ENCODE peak calls at places on chromosomes 12 and 14, in five cellular contexts. D is prostate gland, Z is tibial nerve, M is esophagus muscularis mucosa, C is sigmoid colon. N is an unnamed sample. For H3K4me1, the result is how much of the 10 kb centered on the place peaks cover.

GRCh38 chr12:98582093-98582492 is 11.4 kb upstream of the SLC25A3 start:
- DNase-seq in C (no peak), D (no peak), M (no peak), Z (no peak), N (no peak)

GRCh38 chr14:95370076-95370475 is 50.4 kb upstream of the CLMN start:
- DNase-seq in M (no peak), D (no peak), Z (no peak), C (no peak), N (no peak)

GRCh38 chr12:91404362-91404899 is 221.8 kb upstream of the DCN start:
- DNase-seq in Z (no peak), M (no peak), C (no peak), D (no peak), N (no peak)

GRCh38 chr14:62002636-62003035 is 240.4 kb downstream of the SNAPC1 start:
- DNase-seq in C (no peak), D (no peak), Z (no peak), M (no peak), N (no peak)

GRCh38 chr14:73785336-73785833 is 66.2 kb upstream of the PTGR2 start:
- DNase-seq in M (no peak), D (no peak), Z (no peak), C (peak), N (peak)

GRCh38 chr12:51865757-51866270 is 17.3 kb upstream of the FIGNL2 start:
- DNase-seq in D (no peak), Z (no peak), C (no peak), M (no peak), N (no peak)

GRCh38 chr12:69290545-69291277 is 51.3 kb downstream of the CPSF6 start:
- DNase-seq in M (no peak), Z (peak), D (peak), C (peak), N (no peak)

GRCh38 chr12:49881400-49882247 is 22.1 kb downstream of the FAIM2 start:
- DNase-seq in D (no peak), C (no peak), M (no peak), Z (no peak), N (no peak)

GRCh38 chr12:42684171-42685071 is 94.9 kb upstream of the PRICKLE1 start:
- DNase-seq in M (no peak), D (no peak), C (no peak), Z (no peak), N (no peak)

GRCh38 chr12:96810057-96810456 is 97.0 kb upstream of the NEDD1 start:
- DNase-seq in C (no peak), D (peak), Z (no peak), M (no peak), N (no peak)

GRCh38 chr12:91364591-91365184 is 182.1 kb upstream of the DCN start:
- DNase-seq in Z (no peak), D (no peak), M (no peak), C (no peak), N (no peak)

GRCh38 chr14:68771631-68772030 is 21.2 kb downstream of the ZFP36L1 start:
- DNase-seq in M (no peak), Z (no peak), C (peak), D (no peak), N (no peak)

GRCh38 chr12:4450551-4451112 is 5.0 kb upstream of the FGF6 start:
- DNase-seq in D (no peak), C (no peak), Z (no peak), M (peak), N (no peak)

GRCh38 chr14:104035300-104035699 is 50.2 kb upstream of the ASPG start:
- DNase-seq in C (no peak), D (no peak), Z (no peak), M (no peak), N (no peak)

GRCh38 chr12:75011120-75011519 is 198.5 kb downstream of the KCNC2 start:
- DNase-seq in C (no peak), M (no peak), Z (no peak), D (no peak), N (no peak)

GRCh38 chr14:54567634-54568561 is 970 bp downstream of the SAMD4A start:
- DNase-seq in M (no peak), D (peak), Z (peak), C (peak), N (peak)

GRCh38 chr12:110857528-110857927 is 10.7 kb downstream of the CCDC63 start:
- DNase-seq in Z (no peak), M (no peak), C (no peak), D (no peak), N (no peak)

GRCh38 chr12:1811281-1811947 is 9.0 kb upstream of the LRTM2 start:
- DNase-seq in Z (no peak), D (no peak), C (no peak), M (no peak), N (no peak)

GRCh38 chr14:75182820-75183219 is 6.4 kb upstream of the TMED10 start:
- DNase-seq in M (no peak), C (no peak), Z (no peak), D (no peak), N (peak)

GRCh38 chr12:1435456-1435855 is 158.9 kb downstream of the FBXL14 start:
- DNase-seq in C (no peak), Z (no peak), M (no peak), D (no peak), N (no peak)

GRCh38 chr12:52628111-52628507 is 9.8 kb upstream of the KRT73 start:
- DNase-seq in M (peak), D (no peak), Z (no peak), C (no peak), N (no peak)

GRCh38 chr12:116352315-116352835 is 74.9 kb upstream of the MED13L start:
- DNase-seq in M (no peak), D (no peak), C (no peak), Z (no peak), N (no peak)

GRCh38 chr14:68140111-68140741 is 320.6 kb downstream of the RAD51B start:
- DNase-seq in D (peak), M (no peak), Z (peak), C (peak), N (peak)

GRCh38 chr12:47705239-47705570 is 625 bp downstream of the RPAP3 start:
- DNase-seq in C (no peak), D (no peak), M (no peak), Z (no peak), N (no peak)

GRCh38 chr12:31965090-31965489 is 5.9 kb downstream of the RESF1 start:
- DNase-seq in D (no peak), C (no peak), M (no peak), Z (no peak), N (no peak)

GRCh38 chr12:104641862-104642261 is 185.1 kb downstream of the CHST11 start:
- DNase-seq in Z (no peak), C (no peak), D (no peak), M (no peak), N (no peak)

GRCh38 chr12:106140223-106140986 is 1.7 kb upstream of the NUAK1 start:
- DNase-seq in C (no peak), D (no peak), Z (no peak), M (no peak), N (no peak)

GRCh38 chr12:78641837-78642423 is 222.6 kb upstream of the SYT1 start:
- DNase-seq in M (no peak), C (no peak), D (no peak), Z (no peak), N (no peak)

GRCh38 chr14:87113286-87113685 is 879.7 kb downstream of the GALC start:
- DNase-seq in C (no peak), D (no peak), M (no peak), Z (no peak), N (no peak)

GRCh38 chr14:87111141-87111540 is 881.8 kb downstream of the GALC start:
- DNase-seq in M (no peak), C (no peak), D (no peak), Z (no peak), N (no peak)

GRCh38 chr14:87108726-87109125 is 884.3 kb downstream of the GALC start:
- DNase-seq in M (no peak), C (no peak), Z (no peak), D (no peak), N (no peak)

GRCh38 chr14:87109271-87109670 is 883.7 kb downstream of the GALC start:
- DNase-seq in M (no peak), C (no peak), D (no peak), Z (no peak), N (no peak)

DNA sequence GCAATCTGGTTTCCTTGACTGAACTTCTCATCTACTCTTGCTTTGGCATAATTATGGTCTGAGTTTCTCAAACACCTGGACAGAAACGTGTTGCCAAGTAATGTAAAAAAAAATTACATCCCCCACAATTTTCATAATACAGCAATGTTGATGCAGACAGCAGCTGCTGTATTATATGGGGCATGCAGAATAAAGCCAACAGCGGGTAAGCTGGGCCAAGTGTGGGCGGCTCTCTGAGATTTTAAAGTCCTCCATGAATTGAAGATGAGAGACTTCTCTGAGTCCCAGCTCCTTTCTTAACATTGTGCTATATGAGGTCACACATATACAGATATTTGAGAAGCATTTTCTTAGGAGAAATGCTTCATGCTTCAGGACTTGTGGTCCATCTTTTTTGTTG is 881.2 kb downstream of the GALC start:
- DNase-seq in M (no peak), D (no peak), C (no peak), Z (no peak), N (no peak)
- H3K4me1 ChIP-seq in M (under half), D (under half), C (under half), Z (under half), N (under half)

DNA sequence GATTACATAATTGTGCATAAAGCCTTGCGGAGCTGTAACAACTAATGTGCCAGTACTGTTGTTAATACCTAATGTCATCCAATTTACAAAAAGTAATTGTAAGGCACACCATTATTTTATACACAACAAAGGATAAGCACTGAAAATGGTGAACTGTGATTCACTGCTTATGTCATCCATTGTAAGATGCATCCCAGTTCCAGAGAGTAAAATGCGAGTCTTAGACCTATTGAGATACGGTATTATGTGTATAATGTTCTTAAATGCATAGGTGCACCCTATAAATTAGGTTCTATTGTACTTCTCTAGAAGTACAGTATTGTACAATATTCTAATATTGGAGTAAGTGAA is 395 bp downstream of the PARP2 start:
- DNase-seq in Z (no peak), M (no peak), D (no peak), C (no peak), N (no peak)
- TF ChIP-seq CTCF in Z (no peak), M (no peak), D (no peak), C (no peak), N (no peak)

GRCh38 chr12:113056631-113057488 is at the start of gene DTX1:
- DNase-seq in M (no peak), Z (no peak), D (no peak), C (no peak), N (no peak)
- TF ChIP-seq POLR2A in M (no peak), Z (no peak), D (no peak), C (no peak), N (no peak)

DNA sequence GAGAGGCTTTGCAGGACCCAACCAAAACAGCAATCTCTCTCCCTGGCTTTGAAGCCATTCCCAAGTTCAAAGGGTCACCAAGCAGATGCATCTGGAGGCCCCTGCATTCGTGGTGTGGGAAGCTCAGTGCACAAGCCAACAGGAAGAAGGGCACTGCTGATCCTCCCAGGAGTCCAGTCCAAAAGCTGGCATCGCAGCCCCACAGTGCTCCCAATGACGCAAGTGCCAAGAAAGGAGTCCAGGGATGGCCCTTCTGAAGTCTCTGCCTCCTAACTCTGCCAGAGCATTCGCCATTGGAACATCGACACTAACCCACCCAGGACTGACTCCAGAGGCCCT is 25.1 kb downstream of the PXN start:
- DNase-seq in D (no peak), C (no peak), M (no peak), Z (no peak), N (no peak)
- H3K4me1 ChIP-seq in D (under half), C (half or more), M (half or more), Z (half or more), N (under half)

GRCh38 chr12:67937822-67938221 is 51.4 kb upstream of the IFNG-AS1 start:
- DNase-seq in C (no peak), Z (no peak), D (no peak), M (no peak), N (no peak)
- TF ChIP-seq CTCF in C (no peak), Z (no peak), D (no peak), M (no peak), N (no peak)

DNA sequence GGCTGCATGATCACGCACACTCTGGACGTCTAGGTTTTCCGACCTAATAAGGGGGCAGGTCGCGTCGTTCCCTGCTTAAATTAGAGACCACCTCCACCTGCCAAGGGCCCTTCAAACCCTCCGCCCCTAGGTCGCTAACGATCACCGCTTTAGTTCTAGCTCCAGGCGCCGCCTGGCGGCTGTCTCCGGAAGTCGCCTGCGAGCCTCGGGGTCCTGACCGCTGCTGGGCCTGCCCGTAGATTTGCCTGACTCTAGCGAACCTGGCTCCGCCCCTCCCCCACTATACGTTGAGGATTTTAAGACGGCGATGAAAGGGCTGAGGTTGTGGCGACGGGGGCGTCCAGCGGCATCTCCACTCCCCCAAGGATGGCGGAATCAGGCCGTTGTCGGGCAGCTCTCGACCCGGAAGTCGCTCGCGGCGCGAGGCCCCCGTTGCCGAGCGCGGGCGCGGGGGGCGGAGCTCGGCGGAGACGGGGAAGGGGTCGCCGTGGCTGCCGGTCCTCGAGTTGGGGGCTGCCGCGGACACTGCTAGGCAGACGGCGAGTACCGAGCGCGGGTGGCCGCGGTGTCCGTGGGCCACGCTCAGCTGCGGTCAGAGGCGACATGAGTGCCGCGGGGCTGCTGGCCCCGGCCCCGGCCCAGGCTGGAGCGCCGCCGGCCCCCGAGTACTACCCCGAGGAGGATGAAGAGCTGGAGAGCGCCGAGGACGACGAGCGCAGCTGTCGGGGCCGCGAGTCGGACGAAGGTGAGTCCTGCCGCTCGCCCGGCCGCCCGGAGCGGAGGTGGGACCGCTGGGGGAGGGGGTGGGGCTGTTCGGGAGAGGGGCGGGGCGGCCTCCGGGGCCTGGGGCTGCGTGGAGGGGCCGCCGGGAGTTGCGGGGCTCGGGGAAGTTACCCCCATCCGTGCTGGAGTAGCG is at the start of gene SUDS3:
- DNase-seq in C (peak), M (peak), Z (peak), D (peak), N (peak)
- TF ChIP-seq POLR2A in C (no peak), M (peak), Z (peak), D (peak), N (peak)

GRCh38 chr14:105878125-105878524 is 351.7 kb downstream of the TMEM121 start:
- DNase-seq in C (peak), Z (peak), M (no peak), D (no peak), N (no peak)

GRCh38 chr14:105877645-105878044 is 351.3 kb downstream of the TMEM121 start:
- DNase-seq in M (no peak), C (no peak), D (no peak), Z (no peak), N (no peak)

GRCh38 chr14:105879867-105880561 is 353.6 kb downstream of the TMEM121 start:
- DNase-seq in D (no peak), Z (peak), M (no peak), C (peak), N (peak)

GRCh38 chr14:105879503-105879866 is 353.1 kb downstream of the TMEM121 start:
- DNase-seq in D (no peak), M (no peak), C (peak), Z (no peak), N (no peak)

GRCh38 chr14:105878554-105878953 is 352.2 kb downstream of the TMEM121 start:
- DNase-seq in M (no peak), D (no peak), C (peak), Z (no peak), N (peak)
- H3K4me1 ChIP-seq in M (under half), D (under half), C (under half), Z (under half), N (under half)

GRCh38 chr14:57692671-57693070 is 173.2 kb downstream of the SLC35F4 start:
- DNase-seq in M (no peak), Z (no peak), C (no peak), D (no peak), N (no peak)
- TF ChIP-seq CTCF in M (peak), Z (no peak), C (no peak), D (no peak), N (no peak)

GRCh38 chr12:48817957-48818830 is at the start of gene CACNB3:
- DNase-seq in Z (peak), M (no peak), C (peak), D (peak), N (peak)
- TF ChIP-seq POLR2A in Z (no peak), M (no peak), C (no peak), D (peak), N (no peak)